ENCODE peak calls at places on chromosome 2, in nine cellular contexts. B is heart left ventricle, P is mesenchymal stem cell, A is GM23338, K is transverse colon, F is mucosa of descending colon, L is stomach, U is GM23248, C is K562. Z is an unnamed sample. For H3K4me1 and H3K36me3, the result is how much of the 10 kb centered on the place peaks cover.

GRCh38 chr2:236289766-236290462 is 25.7 kb upstream of the ASB18 start:
- DNase-seq in U (no peak), L (no peak), B (no peak), A (no peak), F (no peak), C (no peak), P (no peak), K (no peak), Z (no peak)

GRCh38 chr2:235740821-235741220 is 247.0 kb downstream of the AGAP1 start:
- DNase-seq in K (peak), C (peak), L (no peak), U (no peak), A (peak), F (no peak), P (no peak), B (no peak), Z (no peak)

GRCh38 chr2:48398285-48399135 is 131.4 kb upstream of the STON1 start:
- DNase-seq in C (peak), L (no peak), P (no peak), A (peak), F (no peak), K (no peak), B (no peak), U (no peak), Z (no peak)

GRCh38 chr2:138029238-138029637 is 65.0 kb downstream of the HNMT start:
- DNase-seq in K (no peak), F (no peak), B (peak), L (no peak), U (peak), P (no peak), A (no peak), C (no peak), Z (no peak)

GRCh38 chr2:136381722-136382633 is 264.0 kb upstream of the CXCR4 start:
- DNase-seq in C (no peak), K (peak), B (no peak), A (no peak), U (no peak), F (peak), L (peak), P (no peak), Z (peak)

GRCh38 chr2:24939353-24939752 is 19.3 kb upstream of the ADCY3 start:
- DNase-seq in U (no peak), P (no peak), B (no peak), L (no peak), A (no peak), C (no peak), K (no peak), F (no peak), Z (no peak)

GRCh38 chr2:197286805-197287595 is 23.6 kb downstream of the ANKRD44 start:
- DNase-seq in A (no peak), K (peak), U (peak), B (peak), F (no peak), C (no peak), P (peak), L (peak), Z (no peak)

GRCh38 chr2:223219872-223220621 is 168.1 kb downstream of the KCNE4 start:
- DNase-seq in F (no peak), L (no peak), P (no peak), U (no peak), B (no peak), A (peak), C (no peak), K (no peak), Z (no peak)

GRCh38 chr2:68426885-68427579 is 40.1 kb downstream of the FBXO48 start:
- DNase-seq in F (no peak), P (peak), A (no peak), L (no peak), B (no peak), C (no peak), K (no peak), U (no peak), Z (no peak)

GRCh38 chr2:47359375-47359868 is 43.5 kb upstream of the MSH2 start:
- DNase-seq in P (no peak), A (no peak), U (no peak), K (no peak), F (peak), L (no peak), C (peak), B (no peak), Z (no peak)

GRCh38 chr2:212777020-212777491 is 238.5 kb upstream of the ERBB4 start:
- DNase-seq in U (peak), L (no peak), P (peak), K (no peak), C (no peak), B (no peak), A (peak), F (no peak), Z (no peak)

GRCh38 chr2:109607766-109608165 is 6.0 kb downstream of the SEPTIN10 start:
- DNase-seq in U (peak), B (no peak), F (no peak), K (no peak), C (no peak), A (no peak), P (peak), L (no peak), Z (no peak)

GRCh38 chr2:10521891-10522448 is 73.8 kb upstream of the ODC1 start:
- DNase-seq in A (no peak), L (no peak), F (no peak), K (no peak), B (no peak), P (no peak), C (no peak), U (no peak), Z (no peak)

GRCh38 chr2:3482363-3482821 is 36.9 kb downstream of the ADI1 start:
- DNase-seq in A (no peak), L (no peak), F (no peak), U (no peak), B (no peak), K (no peak), P (no peak), C (no peak), Z (no peak)

GRCh38 chr2:102126660-102127059 is 15.9 kb upstream of the IL1R1 start:
- DNase-seq in K (no peak), U (peak), P (peak), B (no peak), L (no peak), F (no peak), C (no peak), A (no peak), Z (no peak)

GRCh38 chr2:128632491-128632780 is 313.8 kb upstream of the HS6ST1 start:
- DNase-seq in U (no peak), P (no peak), K (no peak), L (no peak), A (no peak), F (no peak), C (no peak), B (peak), Z (no peak)

GRCh38 chr2:241940329-241940728 is 70.8 kb downstream of the RTP5 start:
- DNase-seq in L (no peak), U (peak), A (peak), K (no peak), P (no peak), C (peak), F (no peak), B (no peak), Z (no peak)

GRCh38 chr2:13335862-13336535 is 619.3 kb downstream of the TRIB2 start:
- DNase-seq in C (no peak), K (no peak), B (no peak), F (no peak), L (no peak), U (no peak), A (no peak), P (no peak), Z (no peak)

GRCh38 chr2:26598336-26599006 is 42.7 kb downstream of the CIB4 start:
- DNase-seq in L (peak), A (no peak), K (no peak), U (no peak), B (no peak), C (no peak), F (no peak), P (no peak), Z (no peak)

GRCh38 chr2:20173496-20174402 is 51.2 kb downstream of the SDC1 start:
- DNase-seq in P (no peak), C (no peak), A (no peak), K (no peak), B (no peak), L (peak), U (no peak), F (no peak), Z (no peak)

GRCh38 chr2:143575340-143575739 is 446.1 kb downstream of the ARHGAP15 start:
- DNase-seq in B (no peak), P (no peak), C (no peak), K (no peak), A (peak), L (no peak), F (no peak), U (peak), Z (no peak)

GRCh38 chr2:160331258-160332025 is 131.4 kb upstream of the ITGB6 start:
- DNase-seq in F (no peak), A (no peak), K (no peak), B (peak), P (no peak), L (no peak), U (no peak), C (no peak), Z (no peak)

GRCh38 chr2:49770919-49771318 is 616.6 kb upstream of the FSHR start:
- DNase-seq in A (peak), P (peak), K (peak), C (no peak), L (peak), B (peak), F (peak), U (peak), Z (no peak)

GRCh38 chr2:17083902-17084301 is 418.3 kb upstream of the CYRIA start:
- DNase-seq in P (peak), K (no peak), C (no peak), A (no peak), B (no peak), U (peak), F (no peak), L (no peak), Z (no peak)

GRCh38 chr2:7427293-7428060 is 510.3 kb downstream of the RNF144A start:
- DNase-seq in B (no peak), L (no peak), A (peak), P (peak), K (no peak), F (no peak), C (peak), U (peak), Z (no peak)

GRCh38 chr2:48347712-48348111 is 182.2 kb upstream of the STON1 start:
- DNase-seq in B (no peak), K (no peak), U (peak), F (no peak), A (no peak), L (no peak), P (peak), C (no peak), Z (no peak)

GRCh38 chr2:1004398-1004797 is 53.7 kb downstream of the SNTG2 start:
- DNase-seq in C (no peak), L (no peak), U (peak), B (no peak), F (no peak), A (no peak), P (no peak), K (no peak), Z (no peak)

GRCh38 chr2:219296142-219296541 is 13.1 kb downstream of the PTPRN start:
- DNase-seq in B (no peak), F (no peak), A (no peak), P (no peak), C (peak), U (no peak), L (no peak), K (no peak), Z (no peak)

GRCh38 chr2:201228912-201229290 is 31.4 kb upstream of the CASP8 start:
- DNase-seq in F (no peak), L (no peak), B (no peak), C (peak), P (no peak), U (no peak), A (no peak), K (peak), Z (no peak)

GRCh38 chr2:202377308-202377736 is 1.2 kb downstream of the BMPR2 start:
- DNase-seq in C (no peak), B (peak), P (peak), U (peak), A (peak), K (peak), F (peak), L (peak), Z (peak)

GRCh38 chr2:70920367-70920715 is 15.4 kb upstream of the ATP6V1B1 start:
- DNase-seq in K (no peak), L (no peak), F (no peak), B (no peak), P (no peak), U (no peak), C (no peak), A (no peak), Z (no peak)

GRCh38 chr2:88253997-88254396 is 83.9 kb downstream of the THNSL2 start:
- DNase-seq in B (no peak), L (no peak), F (no peak), P (no peak), U (no peak), A (no peak), K (no peak), C (no peak), Z (no peak)

GRCh38 chr2:135744761-135745314 is 3.2 kb downstream of the UBXN4 start:
- DNase-seq in K (no peak), L (no peak), A (peak), B (no peak), P (peak), F (no peak), C (peak), U (peak), Z (no peak)

GRCh38 chr2:70939847-70940580 is 4.3 kb downstream of the ATP6V1B1 start:
- DNase-seq in P (no peak), B (no peak), F (no peak), A (no peak), K (no peak), C (no peak), U (no peak), L (no peak), Z (no peak)

GRCh38 chr2:190328748-190329147 is 9.1 kb upstream of the HIBCH start:
- DNase-seq in K (no peak), B (no peak), A (peak), P (no peak), F (no peak), L (no peak), U (peak), C (no peak), Z (no peak)

DNA sequence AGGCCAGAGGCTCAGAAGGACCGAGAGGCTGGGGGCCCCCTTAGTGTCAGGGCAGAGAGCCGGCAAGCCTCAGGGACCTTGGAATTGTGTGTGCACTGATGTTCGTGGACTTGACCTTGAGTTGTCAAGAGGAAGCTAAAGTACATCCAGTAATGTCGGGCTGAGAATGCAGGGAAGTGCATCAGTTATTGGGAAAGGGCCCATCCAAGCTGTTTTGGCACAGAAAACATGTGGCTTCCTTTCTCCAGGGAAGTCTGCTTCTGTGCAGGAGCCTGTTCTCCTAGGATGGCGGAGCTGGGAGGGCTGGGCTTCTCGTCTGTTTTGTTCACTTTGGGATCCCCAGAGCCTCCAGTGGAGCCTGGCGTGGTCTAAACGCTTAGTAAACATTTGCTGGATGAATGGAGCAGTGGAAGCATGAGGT is 23.7 kb downstream of the ATOH8 start:
- DNase-seq in B (peak), U (no peak), P (peak), K (no peak), C (no peak), A (no peak), L (no peak), F (peak), Z (no peak)
- H3K4me1 ChIP-seq in B (half or more), U (under half), P (under half), K (under half), C (under half), A (under half), L (under half), F (under half), Z (half or more)

GRCh38 chr2:179951680-179952079 is 55.4 kb downstream of the CWC22 start:
- DNase-seq in C (no peak), P (no peak), U (no peak), F (no peak), A (no peak), L (no peak), K (no peak), B (no peak), Z (no peak)
- H3K36me3 ChIP-seq in C (half or more), P (under half), U (half or more), F (under half), A (under half), L (half or more), K (under half), B (under half), Z (half or more)

GRCh38 chr2:95287806-95288205 is 9.3 kb upstream of the KCNIP3 start:
- DNase-seq in A (no peak), B (no peak), P (no peak), U (no peak), C (no peak), K (no peak), F (no peak), L (no peak), Z (no peak)
- H3K4me1 ChIP-seq in A (under half), B (under half), P (under half), U (under half), C (under half), K (under half), F (under half), L (under half), Z (under half)

DNA sequence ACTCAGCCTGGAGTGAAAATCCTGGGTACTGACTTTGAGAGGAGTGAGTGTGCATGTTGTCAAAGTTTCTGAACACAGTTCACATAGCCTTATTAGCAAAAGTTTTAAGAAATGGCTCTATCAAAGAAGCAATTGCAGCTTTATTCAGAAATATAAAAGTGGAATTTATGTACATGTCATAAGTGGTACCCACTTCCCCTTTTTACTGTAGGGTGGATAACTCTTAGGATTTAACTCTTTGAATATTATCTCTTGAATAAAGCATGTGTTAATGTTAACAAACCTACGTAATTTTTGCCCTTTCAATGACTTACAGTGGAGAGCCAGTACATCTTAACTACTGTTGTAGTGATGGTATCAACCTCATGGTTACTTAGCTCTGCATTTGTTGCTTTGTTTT is 8.7 kb downstream of the NABP1 start:
- DNase-seq in P (no peak), C (no peak), L (no peak), A (no peak), B (no peak), F (no peak), U (no peak), K (no peak), Z (no peak)
- H3K36me3 ChIP-seq in P (under half), C (half or more), L (half or more), A (under half), B (under half), F (under half), U (half or more), K (under half), Z (half or more)

DNA sequence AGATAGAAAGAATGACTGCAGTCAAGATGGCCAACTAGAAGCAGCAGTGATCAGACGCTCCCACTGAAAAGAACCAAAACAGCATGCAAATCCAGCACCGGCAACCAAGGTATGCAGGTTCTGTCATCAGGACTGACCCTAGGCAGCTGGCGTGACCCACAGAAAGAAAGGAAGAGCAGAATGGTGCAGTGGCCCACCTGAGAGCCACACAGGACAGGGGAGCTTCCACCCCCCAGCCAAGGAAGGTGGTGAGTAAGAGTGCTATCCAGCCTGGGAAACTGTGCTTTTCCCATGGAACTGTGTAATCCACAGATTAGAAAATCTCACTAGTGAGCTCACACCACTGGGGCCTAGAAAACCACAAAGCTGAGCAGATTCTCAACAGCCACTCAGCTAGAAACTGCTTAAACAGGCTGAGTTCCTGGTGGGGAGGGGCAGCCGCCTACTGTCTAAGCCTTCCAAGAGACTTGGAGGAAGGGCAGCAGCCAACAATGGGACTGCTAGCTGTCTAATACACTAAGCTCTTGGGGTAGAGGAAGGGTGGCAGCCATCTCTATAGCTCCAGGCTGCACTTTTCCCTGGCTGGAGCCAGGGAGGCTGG is 127.9 kb downstream of the EVA1A start:
- DNase-seq in F (no peak), C (no peak), A (peak), B (no peak), U (peak), P (peak), L (no peak), K (no peak), Z (peak)
- H3K4me1 ChIP-seq in F (under half), C (under half), A (under half), B (under half), U (under half), P (under half), L (under half), K (under half), Z (under half)